ENCODE peak calls at places on chromosome 5, in eight cellular contexts. F, H, K, M, J, U, I and D are unnamed samples.

GRCh38 chr5:157961176-157961575 is 102.2 kb upstream of the CLINT1 start:
- DNase-seq in I (no peak), F (no peak), K (no peak), H (peak; percentile 34), J (no peak), U (no peak), M (no peak), D (no peak)

GRCh38 chr5:168227001-168227400 is 64.4 kb upstream of the WWC1 start:
- DNase-seq in K (no peak), U (no peak), H (no peak), F (no peak), J (no peak), I (no peak), M (no peak), D (no peak)

GRCh38 chr5:176606032-176606431 is 3.9 kb downstream of the GPRIN1 start:
- DNase-seq in I (no peak), J (no peak), H (no peak), F (no peak), K (no peak), U (no peak), M (no peak), D (no peak)

GRCh38 chr5:12071455-12071854 is 167.2 kb upstream of the CTNND2 start:
- DNase-seq in M (no peak), J (no peak), H (no peak), U (no peak), F (no peak), I (no peak), K (no peak), D (no peak)

GRCh38 chr5:67353500-67353931 is 156.9 kb upstream of the CD180 start:
- DNase-seq in H (no peak), J (peak; percentile 46), I (no peak), U (peak; percentile 57), K (peak; percentile 46), F (no peak), M (no peak), D (peak; percentile 50)

GRCh38 chr5:157431544-157432200 is 28.3 kb upstream of the NIPAL4 start:
- DNase-seq in F (peak; percentile 38), U (peak; percentile 73), I (no peak), K (peak; percentile 33), J (no peak), H (no peak), M (no peak), D (no peak)

GRCh38 chr5:93299596-93300308 is 281.3 kb downstream of the NR2F1-AS1 start:
- DNase-seq in U (no peak), J (no peak), M (no peak), F (no peak), H (no peak), I (no peak), K (no peak), D (no peak)

GRCh38 chr5:68114641-68115040 is 100.9 kb upstream of the PIK3R1 start:
- DNase-seq in I (no peak), K (no peak), J (no peak), U (peak; percentile 78), M (no peak), H (no peak), F (no peak), D (no peak)

GRCh38 chr5:51225671-51226419 is 157.4 kb upstream of the ISL1 start:
- DNase-seq in I (no peak), M (no peak), U (no peak), J (peak; percentile 27), K (no peak), H (no peak), F (no peak), D (peak; percentile 11)

GRCh38 chr5:56620903-56621680 is 194.3 kb upstream of the MAP3K1 start:
- DNase-seq in J (no peak), H (no peak), I (no peak), U (no peak), F (no peak), K (no peak), M (no peak), D (no peak)

GRCh38 chr5:78537821-78538220 is 110.8 kb downstream of the LHFPL2 start:
- DNase-seq in I (no peak), J (no peak), H (peak; percentile 58), M (no peak), K (no peak), F (no peak), U (peak; percentile 74), D (no peak)

GRCh38 chr5:65815156-65815555 is 93.2 kb downstream of the NLN start:
- DNase-seq in I (no peak), F (no peak), M (no peak), J (no peak), K (no peak), H (no peak), U (no peak), D (no peak)

GRCh38 chr5:31119938-31120641 is 73.4 kb upstream of the CDH6 start:
- DNase-seq in F (no peak), H (no peak), M (no peak), K (no peak), I (no peak), U (no peak), J (no peak), D (no peak)

GRCh38 chr5:73370620-73371583 is 77.7 kb downstream of the FOXD1 start:
- DNase-seq in H (no peak), J (no peak), M (no peak), F (peak; percentile 94), I (no peak), U (peak; percentile 96), K (no peak), D (no peak)

GRCh38 chr5:168681556-168682183 is 102.5 kb upstream of the PANK3 start:
- DNase-seq in J (no peak), H (no peak), I (peak; percentile 24), U (peak; percentile 74), K (no peak), M (peak; percentile 72), F (no peak), D (no peak)

GRCh38 chr5:159104759-159105317 is 5.1 kb upstream of the EBF1 start:
- DNase-seq in J (no peak), H (no peak), I (no peak), F (no peak), M (no peak), K (no peak), U (no peak), D (no peak)

GRCh38 chr5:159107308-159107707 is 7.6 kb upstream of the EBF1 start:
- DNase-seq in J (no peak), U (no peak), M (no peak), F (no peak), K (no peak), H (no peak), I (no peak), D (no peak)

GRCh38 chr5:159105318-159106053 is 5.8 kb upstream of the EBF1 start:
- DNase-seq in K (no peak), J (no peak), H (no peak), F (no peak), I (no peak), M (no peak), U (no peak), D (no peak)

GRCh38 chr5:159106569-159107282 is 7.0 kb upstream of the EBF1 start:
- DNase-seq in I (peak; percentile 84), H (peak; percentile 91), M (peak; percentile 87), J (peak; percentile 61), F (peak; percentile 33), K (no peak), U (peak; percentile 75), D (no peak)

DNA sequence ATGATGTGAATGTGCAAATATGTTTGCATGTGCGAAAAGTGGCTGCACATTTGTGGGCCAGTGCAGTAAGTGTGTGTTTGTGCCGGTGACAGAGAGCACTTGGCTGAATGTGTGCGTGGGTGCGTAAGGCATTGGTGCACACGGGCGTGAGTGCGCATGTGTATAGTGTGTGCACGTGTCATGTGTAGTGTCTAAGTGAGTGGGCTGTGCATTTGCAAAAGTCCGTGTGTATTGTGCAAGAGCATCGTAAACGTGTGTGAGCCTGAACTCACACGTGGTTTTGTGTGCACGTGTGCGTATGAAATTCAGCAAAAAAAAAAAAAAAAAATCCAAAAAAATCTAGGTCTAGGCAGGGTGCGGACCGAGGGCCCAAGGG is 6.5 kb upstream of the EBF1 start:
- DNase-seq in J (no peak), H (no peak), I (no peak), F (no peak), U (peak; percentile 45), K (no peak), M (no peak), D (no peak)
- H3K4me3 ChIP-seq in J (no peak overlapping the region), H (no peak overlapping the region), I (peak overlapping the region; percentile 47), F (no peak overlapping the region), U (peak overlapping the region; percentile 46), K (no peak overlapping the region), M (peak overlapping the region; percentile 28), D (no peak overlapping the region)

GRCh38 chr5:40680741-40681350 is 1.1 kb downstream of the PTGER4 start:
- DNase-seq in H (peak; percentile 39), U (peak; percentile 61), M (peak; percentile 16), K (peak; percentile 10), F (no peak), I (peak; percentile 23), J (peak; percentile 40), D (no peak)

GRCh38 chr5:40683351-40683750 is 3.6 kb downstream of the PTGER4 start:
- DNase-seq in J (no peak), I (no peak), F (no peak), K (no peak), M (no peak), H (no peak), U (peak; percentile 36), D (no peak)

GRCh38 chr5:40679998-40680681 is 425 bp downstream of the PTGER4 start:
- DNase-seq in F (no peak), K (peak; percentile 17), J (peak; percentile 33), H (peak; percentile 20), M (no peak), U (no peak), I (no peak), D (no peak)

GRCh38 chr5:40682431-40683017 is 2.8 kb downstream of the PTGER4 start:
- DNase-seq in H (no peak), K (no peak), J (peak; percentile 22), U (peak; percentile 70), I (no peak), M (no peak), F (no peak), D (no peak)

GRCh38 chr5:40681351-40682311 is 1.9 kb downstream of the PTGER4 start:
- DNase-seq in J (peak; percentile 33), M (no peak), H (peak; percentile 16), I (peak; percentile 42), K (no peak), F (no peak), U (peak; percentile 46), D (no peak)
- H3K4me3 ChIP-seq in J (peak overlapping the region; percentile 95), M (peak overlapping the region; percentile 63), H (no peak overlapping the region), I (peak overlapping the region; percentile 76), K (peak overlapping the region; percentile 68), F (no peak overlapping the region), U (peak overlapping the region; percentile 84), D (no peak overlapping the region)

GRCh38 chr5:83767409-83767992 is 46.8 kb upstream of the HAPLN1 start:
- DNase-seq in I (no peak), U (peak; percentile 9), H (no peak), M (no peak), K (no peak), F (peak; percentile 19), J (no peak), D (no peak)
- H3K4me3 ChIP-seq in I (no peak overlapping the region), U (no peak overlapping the region), H (no peak overlapping the region), M (no peak overlapping the region), K (no peak overlapping the region), F (no peak overlapping the region), J (no peak overlapping the region), D (no peak overlapping the region)

DNA sequence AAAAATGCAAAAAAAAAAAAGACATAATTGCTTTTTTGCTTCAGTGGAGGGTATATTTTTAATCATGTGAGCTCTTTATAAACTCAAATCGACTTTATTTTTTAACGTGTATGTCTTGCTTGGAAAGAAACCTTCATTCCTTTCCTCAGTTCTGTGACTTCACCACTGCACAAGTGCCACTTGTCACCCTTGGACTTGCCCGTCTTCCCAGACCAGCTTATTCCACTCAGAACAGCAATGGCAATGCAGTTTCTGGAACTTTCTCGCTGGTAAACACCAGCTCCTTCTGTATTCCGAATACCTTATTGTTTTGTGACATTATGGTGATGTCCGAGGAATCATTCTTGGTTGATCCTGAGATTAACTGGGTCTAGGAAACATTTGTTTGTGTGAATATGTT is 440.5 kb upstream of the ADAMTS16 start:
- DNase-seq in U (no peak), M (no peak), I (no peak), H (no peak), K (no peak), J (no peak), F (no peak), D (no peak)
- H3K4me3 ChIP-seq in U (no peak overlapping the region), M (no peak overlapping the region), I (no peak overlapping the region), H (no peak overlapping the region), K (no peak overlapping the region), J (no peak overlapping the region), F (no peak overlapping the region), D (no peak overlapping the region)